ENCODE peak calls at places on chromosomes 4 and X, in seven cellular contexts. One of them, this sample, is unnamed.

GRCh38 chrX:37347420-37347819 is 1.7 kb upstream of the PRRG1 start:
- DNase-seq in AG04450: no peak
- DNase-seq in dorsolateral prefrontal cortex: no peak
- DNase-seq in ovary: no peak
- DNase-seq in CD4-positive, alpha-beta T cell: no peak
- DNase-seq in upper lobe of left lung: no peak
- DNase-seq in gastrocnemius medialis: no peak
- DNase-seq in this sample: peak; percentile 46

GRCh38 chr4:2241003-2241402 is 918 bp downstream of the HAUS3 start:
- DNase-seq in gastrocnemius medialis: no peak
- DNase-seq in CD4-positive, alpha-beta T cell: no peak
- DNase-seq in AG04450: no peak
- DNase-seq in dorsolateral prefrontal cortex: no peak
- DNase-seq in upper lobe of left lung: no peak
- DNase-seq in ovary: no peak
- DNase-seq in this sample: no peak

GRCh38 chrX:65723706-65724105 is 56.3 kb downstream of the MSN start:
- DNase-seq in upper lobe of left lung: no peak
- DNase-seq in dorsolateral prefrontal cortex: no peak
- DNase-seq in CD4-positive, alpha-beta T cell: peak; percentile 12
- DNase-seq in ovary: no peak
- DNase-seq in gastrocnemius medialis: no peak
- DNase-seq in AG04450: no peak
- DNase-seq in this sample: no peak

GRCh38 chrX:130799393-130799792 is 103.6 kb downstream of the ENOX2 start:
- DNase-seq in ovary: no peak
- DNase-seq in CD4-positive, alpha-beta T cell: no peak
- DNase-seq in gastrocnemius medialis: no peak
- DNase-seq in upper lobe of left lung: no peak
- DNase-seq in dorsolateral prefrontal cortex: no peak
- DNase-seq in AG04450: no peak
- DNase-seq in this sample: no peak

GRCh38 chr4:56048621-56049427 is 100.1 kb downstream of the CEP135 start:
- DNase-seq in AG04450: no peak
- DNase-seq in ovary: peak; percentile 23
- DNase-seq in upper lobe of left lung: peak; percentile 91
- DNase-seq in CD4-positive, alpha-beta T cell: peak; percentile 2
- DNase-seq in dorsolateral prefrontal cortex: peak; percentile 51
- DNase-seq in gastrocnemius medialis: no peak
- DNase-seq in this sample: peak; percentile 64

GRCh38 chr4:143411527-143412480 is 75.1 kb downstream of the GAB1 start:
- DNase-seq in gastrocnemius medialis: no peak
- DNase-seq in upper lobe of left lung: no peak
- DNase-seq in ovary: no peak
- DNase-seq in dorsolateral prefrontal cortex: peak; percentile 35
- DNase-seq in AG04450: no peak
- DNase-seq in CD4-positive, alpha-beta T cell: no peak
- DNase-seq in this sample: peak; percentile 30

GRCh38 chrX:70171636-70172035 is 5.6 kb upstream of the DGAT2L6 start:
- DNase-seq in dorsolateral prefrontal cortex: no peak
- DNase-seq in ovary: no peak
- DNase-seq in AG04450: no peak
- DNase-seq in CD4-positive, alpha-beta T cell: no peak
- DNase-seq in gastrocnemius medialis: no peak
- DNase-seq in upper lobe of left lung: no peak
- DNase-seq in this sample: no peak

GRCh38 chr4:74755486-74755885 is 38.8 kb downstream of the BTC start:
- DNase-seq in ovary: no peak
- DNase-seq in AG04450: no peak
- DNase-seq in upper lobe of left lung: peak; percentile 13
- DNase-seq in CD4-positive, alpha-beta T cell: no peak
- DNase-seq in gastrocnemius medialis: no peak
- DNase-seq in dorsolateral prefrontal cortex: no peak
- DNase-seq in this sample: no peak

GRCh38 chr4:25095756-25096552 is 64.3 kb downstream of the SEPSECS start:
- DNase-seq in gastrocnemius medialis: no peak
- DNase-seq in dorsolateral prefrontal cortex: no peak
- DNase-seq in upper lobe of left lung: peak; percentile 49
- DNase-seq in AG04450: no peak
- DNase-seq in ovary: no peak
- DNase-seq in CD4-positive, alpha-beta T cell: no peak
- DNase-seq in this sample: no peak

GRCh38 chr4:85452073-85452764 is 22.7 kb upstream of the ARHGAP24 start:
- DNase-seq in AG04450: no peak
- DNase-seq in dorsolateral prefrontal cortex: no peak
- DNase-seq in upper lobe of left lung: no peak
- DNase-seq in CD4-positive, alpha-beta T cell: no peak
- DNase-seq in ovary: no peak
- DNase-seq in gastrocnemius medialis: no peak
- DNase-seq in this sample: no peak

GRCh38 chrX:39427492-39428289 is 626.4 kb downstream of the MID1IP1 start:
- DNase-seq in CD4-positive, alpha-beta T cell: no peak
- DNase-seq in upper lobe of left lung: no peak
- DNase-seq in gastrocnemius medialis: no peak
- DNase-seq in AG04450: no peak
- DNase-seq in dorsolateral prefrontal cortex: no peak
- DNase-seq in ovary: peak; percentile 51
- DNase-seq in this sample: no peak

GRCh38 chr4:78020677-78021076 is 36.4 kb upstream of the FRAS1 start:
- DNase-seq in AG04450: no peak
- DNase-seq in dorsolateral prefrontal cortex: no peak
- DNase-seq in gastrocnemius medialis: no peak
- DNase-seq in ovary: no peak
- DNase-seq in CD4-positive, alpha-beta T cell: no peak
- DNase-seq in upper lobe of left lung: no peak
- DNase-seq in this sample: no peak

GRCh38 chrX:41695464-41695863 is 6.7 kb downstream of the GPR34 start:
- DNase-seq in CD4-positive, alpha-beta T cell: no peak
- DNase-seq in ovary: no peak
- DNase-seq in upper lobe of left lung: no peak
- DNase-seq in dorsolateral prefrontal cortex: no peak
- DNase-seq in AG04450: peak; percentile 33
- DNase-seq in gastrocnemius medialis: no peak
- DNase-seq in this sample: no peak

GRCh38 chr4:66899422-66900065 is 645.8 kb downstream of the CENPC start:
- DNase-seq in CD4-positive, alpha-beta T cell: no peak
- DNase-seq in AG04450: no peak
- DNase-seq in dorsolateral prefrontal cortex: no peak
- DNase-seq in ovary: no peak
- DNase-seq in gastrocnemius medialis: no peak
- DNase-seq in upper lobe of left lung: peak; percentile 71
- DNase-seq in this sample: no peak

GRCh38 chr4:134202136-134202535 is 547 bp upstream of the PABPC4L start:
- DNase-seq in upper lobe of left lung: no peak
- DNase-seq in dorsolateral prefrontal cortex: no peak
- DNase-seq in CD4-positive, alpha-beta T cell: no peak
- DNase-seq in ovary: no peak
- DNase-seq in gastrocnemius medialis: no peak
- DNase-seq in AG04450: no peak
- DNase-seq in this sample: peak; percentile 5

GRCh38 chr4:174406416-174406815 is 115.9 kb downstream of the HPGD start:
- DNase-seq in CD4-positive, alpha-beta T cell: no peak
- DNase-seq in upper lobe of left lung: no peak
- DNase-seq in AG04450: no peak
- DNase-seq in dorsolateral prefrontal cortex: no peak
- DNase-seq in gastrocnemius medialis: peak; percentile 38
- DNase-seq in ovary: no peak
- DNase-seq in this sample: no peak

GRCh38 chr4:8730159-8730558 is 137.6 kb downstream of the CPZ start:
- DNase-seq in ovary: no peak
- DNase-seq in CD4-positive, alpha-beta T cell: no peak
- DNase-seq in dorsolateral prefrontal cortex: peak; percentile 13
- DNase-seq in AG04450: no peak
- DNase-seq in upper lobe of left lung: no peak
- DNase-seq in gastrocnemius medialis: no peak
- DNase-seq in this sample: no peak

GRCh38 chr4:26459054-26459755 is 31.1 kb downstream of the CCKAR start:
- DNase-seq in upper lobe of left lung: peak; percentile 10
- DNase-seq in CD4-positive, alpha-beta T cell: no peak
- DNase-seq in dorsolateral prefrontal cortex: no peak
- DNase-seq in ovary: no peak
- DNase-seq in AG04450: peak; percentile 66
- DNase-seq in gastrocnemius medialis: no peak
- DNase-seq in this sample: peak; percentile 77

GRCh38 chrX:49184294-49185061 is 1.7 kb downstream of the PRICKLE3 start:
- DNase-seq in ovary: peak; percentile 95
- DNase-seq in AG04450: no peak
- DNase-seq in dorsolateral prefrontal cortex: peak; percentile 76
- DNase-seq in CD4-positive, alpha-beta T cell: peak; percentile 6
- DNase-seq in upper lobe of left lung: peak; percentile 88
- DNase-seq in gastrocnemius medialis: peak; percentile 90
- DNase-seq in this sample: peak; percentile 95

GRCh38 chrX:17813277-17813676 is 47.8 kb downstream of the RAI2 start:
- DNase-seq in dorsolateral prefrontal cortex: no peak
- DNase-seq in ovary: no peak
- DNase-seq in CD4-positive, alpha-beta T cell: no peak
- DNase-seq in AG04450: no peak
- DNase-seq in gastrocnemius medialis: no peak
- DNase-seq in upper lobe of left lung: no peak
- DNase-seq in this sample: no peak

GRCh38 chr4:153408932-153409331 is 57.2 kb upstream of the TMEM131L start:
- DNase-seq in dorsolateral prefrontal cortex: no peak
- DNase-seq in CD4-positive, alpha-beta T cell: no peak
- DNase-seq in upper lobe of left lung: no peak
- DNase-seq in ovary: no peak
- DNase-seq in AG04450: no peak
- DNase-seq in gastrocnemius medialis: no peak
- DNase-seq in this sample: no peak
- H3K27ac ChIP-seq in dorsolateral prefrontal cortex: no peak overlapping the region
- H3K27ac ChIP-seq in CD4-positive, alpha-beta T cell: no peak overlapping the region
- H3K27ac ChIP-seq in upper lobe of left lung: no peak overlapping the region
- H3K27ac ChIP-seq in ovary: no peak overlapping the region
- H3K27ac ChIP-seq in AG04450: no peak overlapping the region
- H3K27ac ChIP-seq in gastrocnemius medialis: no peak overlapping the region
- H3K27ac ChIP-seq in this sample: no peak overlapping the region

DNA sequence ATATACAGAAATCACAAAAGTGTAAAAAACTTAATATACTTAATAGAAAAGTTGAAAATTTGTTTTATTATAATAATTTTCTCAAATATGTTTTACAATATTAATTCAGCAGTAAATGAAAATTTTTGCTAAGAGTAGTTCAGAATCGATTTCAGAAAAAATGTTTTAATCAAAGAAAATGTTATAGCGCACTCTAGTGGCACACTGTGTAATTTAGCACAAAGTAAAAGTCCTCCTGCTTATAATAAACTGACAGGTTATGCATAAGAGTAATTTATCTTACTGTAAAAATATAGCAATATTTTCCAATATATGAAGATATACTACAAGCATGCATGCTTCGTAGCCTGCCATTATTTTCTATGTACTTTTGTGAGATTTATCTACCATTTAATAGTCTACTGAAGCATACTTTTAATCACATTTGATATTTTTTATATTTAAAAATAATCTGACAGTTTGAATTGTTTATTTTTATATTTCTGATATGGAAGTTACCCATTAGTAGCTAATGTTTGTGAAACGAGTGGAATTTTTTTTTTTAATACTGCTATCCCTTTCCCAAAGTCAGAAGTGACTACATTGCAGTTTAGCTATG is 217.9 kb upstream of the KLHL4 start:
- DNase-seq in AG04450: no peak
- DNase-seq in CD4-positive, alpha-beta T cell: no peak
- DNase-seq in dorsolateral prefrontal cortex: no peak
- DNase-seq in upper lobe of left lung: no peak
- DNase-seq in gastrocnemius medialis: no peak
- DNase-seq in ovary: no peak
- DNase-seq in this sample: peak; percentile 24
- TF ChIP-seq CTCF in AG04450: peak; percentile 42
- TF ChIP-seq CTCF in CD4-positive, alpha-beta T cell: no peak
- TF ChIP-seq CTCF in dorsolateral prefrontal cortex: peak; percentile 73
- TF ChIP-seq CTCF in upper lobe of left lung: no peak
- TF ChIP-seq CTCF in gastrocnemius medialis: peak; percentile 40
- TF ChIP-seq CTCF in ovary: no peak
- TF ChIP-seq CTCF in this sample: peak; percentile 67

GRCh38 chrX:8868906-8869305 is 67.7 kb upstream of the FAM9A start:
- DNase-seq in upper lobe of left lung: no peak
- DNase-seq in gastrocnemius medialis: no peak
- DNase-seq in dorsolateral prefrontal cortex: no peak
- DNase-seq in CD4-positive, alpha-beta T cell: no peak
- DNase-seq in ovary: no peak
- DNase-seq in AG04450: no peak
- DNase-seq in this sample: peak; percentile 20

GRCh38 chrX:8870411-8870810 is 69.2 kb upstream of the FAM9A start:
- DNase-seq in CD4-positive, alpha-beta T cell: no peak
- DNase-seq in dorsolateral prefrontal cortex: no peak
- DNase-seq in gastrocnemius medialis: no peak
- DNase-seq in upper lobe of left lung: no peak
- DNase-seq in ovary: no peak
- DNase-seq in AG04450: no peak
- DNase-seq in this sample: no peak

GRCh38 chrX:8867454-8867853 is 66.3 kb upstream of the FAM9A start:
- DNase-seq in CD4-positive, alpha-beta T cell: no peak
- DNase-seq in dorsolateral prefrontal cortex: no peak
- DNase-seq in ovary: no peak
- DNase-seq in AG04450: no peak
- DNase-seq in gastrocnemius medialis: no peak
- DNase-seq in upper lobe of left lung: no peak
- DNase-seq in this sample: no peak

GRCh38 chrX:8868070-8868795 is 67.0 kb upstream of the FAM9A start:
- DNase-seq in gastrocnemius medialis: no peak
- DNase-seq in ovary: no peak
- DNase-seq in upper lobe of left lung: no peak
- DNase-seq in CD4-positive, alpha-beta T cell: no peak
- DNase-seq in dorsolateral prefrontal cortex: no peak
- DNase-seq in AG04450: peak; percentile 65
- DNase-seq in this sample: no peak

GRCh38 chrX:8869812-8870211 is 68.6 kb upstream of the FAM9A start:
- DNase-seq in upper lobe of left lung: no peak
- DNase-seq in ovary: no peak
- DNase-seq in CD4-positive, alpha-beta T cell: no peak
- DNase-seq in gastrocnemius medialis: no peak
- DNase-seq in dorsolateral prefrontal cortex: no peak
- DNase-seq in AG04450: no peak
- DNase-seq in this sample: no peak
- H3K27ac ChIP-seq in upper lobe of left lung: no peak overlapping the region
- H3K27ac ChIP-seq in ovary: no peak overlapping the region
- H3K27ac ChIP-seq in CD4-positive, alpha-beta T cell: no peak overlapping the region
- H3K27ac ChIP-seq in gastrocnemius medialis: no peak overlapping the region
- H3K27ac ChIP-seq in dorsolateral prefrontal cortex: no peak overlapping the region
- H3K27ac ChIP-seq in AG04450: no peak overlapping the region
- H3K27ac ChIP-seq in this sample: no peak overlapping the region

DNA sequence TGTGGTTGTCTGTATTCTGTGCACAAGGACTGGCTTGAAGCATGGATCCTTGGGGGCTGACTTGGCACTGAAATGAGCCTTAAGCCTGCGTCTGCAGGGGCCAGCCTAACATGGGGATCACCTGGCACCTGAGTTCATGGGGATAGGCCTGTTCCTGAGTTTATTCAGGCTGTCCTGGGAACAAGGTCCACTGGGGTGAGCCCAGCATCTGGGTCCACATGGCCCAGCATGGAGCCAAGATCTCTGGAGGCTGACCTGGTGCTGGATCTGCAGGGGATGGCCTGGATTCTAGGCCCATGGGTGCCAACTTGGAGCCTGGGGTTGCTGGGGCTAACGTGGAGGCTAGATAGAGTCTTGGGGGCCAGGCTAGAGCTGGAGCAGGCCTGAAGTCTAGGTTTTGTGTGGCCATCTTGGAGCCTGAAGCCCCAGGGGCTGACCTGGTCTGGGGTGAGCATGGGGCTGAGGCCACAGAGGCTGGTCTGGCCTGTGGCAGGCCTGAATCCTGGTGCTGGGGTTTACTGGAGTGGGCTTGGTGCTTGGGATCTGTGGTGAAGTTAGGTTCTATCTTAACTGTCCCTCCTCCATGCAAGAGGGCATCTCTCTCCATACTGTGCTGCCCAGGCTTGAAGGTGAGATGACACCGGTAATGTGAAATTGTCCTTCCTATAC is 652 bp upstream of the KLKB1 start:
- DNase-seq in upper lobe of left lung: no peak
- DNase-seq in ovary: no peak
- DNase-seq in dorsolateral prefrontal cortex: no peak
- DNase-seq in AG04450: no peak
- DNase-seq in CD4-positive, alpha-beta T cell: no peak
- DNase-seq in gastrocnemius medialis: no peak
- DNase-seq in this sample: no peak
- TF ChIP-seq CTCF in upper lobe of left lung: no peak
- TF ChIP-seq CTCF in ovary: no peak
- TF ChIP-seq CTCF in dorsolateral prefrontal cortex: no peak
- TF ChIP-seq CTCF in AG04450: no peak
- TF ChIP-seq CTCF in CD4-positive, alpha-beta T cell: no peak
- TF ChIP-seq CTCF in gastrocnemius medialis: no peak
- TF ChIP-seq CTCF in this sample: no peak

This sample was measured in A673.